ENCODE peak calls at places on chromosomes 6 and 20, in five cellular contexts. Z, P, X, E and W are unnamed samples. For H3K36me3 and H3K4me1, the result is how much of the 10 kb centered on the place peaks cover.

GRCh38 chr6:161272600-161273355 is 1.1 kb downstream of the AGPAT4 start:
- DNase-seq in Z (no peak), P (no peak), X (no peak), E (peak), W (no peak)

GRCh38 chr6:72616406-72617015 is 5.4 kb upstream of the KCNQ5 start:
- DNase-seq in X (no peak), P (no peak), Z (no peak), E (no peak), W (peak)

GRCh38 chr6:4931530-4932505 is 72.0 kb downstream of the RPP40 start:
- DNase-seq in E (no peak), Z (no peak), P (no peak), X (no peak), W (peak)

GRCh38 chr20:2767768-2768631 is 32.4 kb downstream of the CPXM1 start:
- DNase-seq in Z (no peak), E (no peak), P (peak), X (no peak), W (no peak)

GRCh38 chr20:63964412-63964811 is 5.3 kb downstream of the ZNF512B start:
- DNase-seq in E (no peak), X (peak), P (no peak), Z (peak), W (no peak)

GRCh38 chr6:41655706-41656668 is 17.7 kb downstream of the MDFI start:
- DNase-seq in Z (no peak), P (no peak), E (no peak), X (no peak), W (no peak)

GRCh38 chr6:11006060-11006459 is 38.0 kb downstream of the ELOVL2 start:
- DNase-seq in P (no peak), Z (no peak), X (no peak), E (no peak), W (no peak)

GRCh38 chr6:109292420-109292819 is 89.8 kb downstream of the CD164 start:
- DNase-seq in P (no peak), Z (peak), E (no peak), X (no peak), W (peak)

GRCh38 chr20:1472556-1473243 is 6.1 kb upstream of the NSFL1C start:
- DNase-seq in X (no peak), E (no peak), Z (no peak), P (no peak), W (peak)

GRCh38 chr6:25652007-25652515 is at the start of gene SCGN:
- DNase-seq in Z (peak), E (no peak), P (peak), X (peak), W (peak)

GRCh38 chr20:916125-916799 is at the start of gene ANGPT4:
- DNase-seq in E (no peak), Z (no peak), X (peak), P (peak), W (no peak)

GRCh38 chr6:155538708-155539107 is 83.1 kb upstream of the NOX3 start:
- DNase-seq in X (no peak), E (no peak), Z (no peak), P (no peak), W (no peak)

GRCh38 chr20:32285621-32286334 is 8.3 kb downstream of the KIF3B start:
- DNase-seq in E (no peak), X (no peak), Z (no peak), P (no peak), W (peak)

DNA sequence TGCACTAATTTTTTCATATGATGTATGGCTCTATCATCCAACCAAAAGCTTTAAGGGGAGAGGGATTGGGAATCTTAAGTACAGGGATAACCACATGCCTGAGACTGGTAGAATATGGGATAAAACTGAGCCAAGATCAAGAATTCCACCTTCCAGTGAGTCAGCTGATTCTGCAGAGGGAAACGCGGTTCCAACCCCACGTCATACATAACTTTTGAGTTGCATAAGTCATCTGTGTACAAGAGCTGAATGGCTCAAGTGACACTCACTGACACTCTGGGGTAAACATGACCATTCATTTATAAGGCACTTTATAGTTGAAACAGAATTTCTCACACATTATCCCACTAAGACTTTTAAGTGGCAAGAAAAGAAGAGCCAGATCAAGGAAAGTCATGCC is 16.4 kb downstream of the TRIM27 start:
- DNase-seq in Z (no peak), P (no peak), X (no peak), E (no peak), W (no peak)
- H3K36me3 ChIP-seq in Z (under half), P (half or more), X (under half), E (half or more), W (under half)

DNA sequence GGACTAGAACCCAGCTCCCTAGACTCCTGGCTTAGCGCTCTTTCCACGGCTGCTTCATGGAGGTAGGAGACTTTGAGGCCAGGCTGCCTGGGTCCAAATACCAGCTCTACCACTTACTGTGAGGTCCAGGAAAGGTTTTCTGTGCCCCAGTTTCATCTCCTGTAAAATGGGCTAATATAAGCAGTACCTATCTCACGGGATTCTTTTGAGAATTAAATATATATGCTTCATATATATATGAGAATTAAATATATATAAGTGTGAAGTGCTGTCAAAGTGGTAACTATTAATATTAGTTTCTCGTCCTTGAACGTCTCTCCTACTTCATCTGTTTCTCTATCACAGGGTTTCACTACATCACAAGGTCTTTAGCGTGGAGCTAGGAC is 10.2 kb upstream of the LY6G5C start:
- DNase-seq in Z (no peak), X (no peak), P (no peak), E (no peak), W (no peak)
- H3K4me3 ChIP-seq in Z (no peak), X (no peak), P (no peak), E (no peak), W (no peak)

DNA sequence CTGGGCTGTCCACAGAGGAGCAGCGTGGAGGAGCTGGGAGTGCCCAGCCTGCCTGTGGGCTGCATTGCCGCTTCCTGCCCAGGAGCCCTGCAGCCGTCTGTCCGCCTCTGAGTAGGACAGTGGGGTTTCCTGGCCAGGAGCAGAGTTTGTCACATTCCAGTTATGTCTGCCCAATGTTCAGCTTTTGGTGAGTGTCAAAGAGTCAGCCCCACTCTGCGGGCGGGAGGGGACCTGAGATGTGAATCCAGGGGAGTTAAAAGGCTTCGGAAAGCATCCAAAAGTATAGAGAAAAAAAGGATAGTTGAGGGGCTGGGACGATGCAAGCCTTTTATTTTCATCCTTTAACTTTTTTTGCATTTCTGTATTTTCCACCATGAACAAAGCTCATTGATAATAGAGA is 7.2 kb upstream of the GATA5 start:
- DNase-seq in Z (no peak), E (no peak), X (no peak), P (no peak), W (no peak)
- H3K4me1 ChIP-seq in Z (under half), E (under half), X (under half), P (under half), W (under half)

GRCh38 chr6:107532707-107533106 is 42.8 kb downstream of the SOBP start:
- DNase-seq in X (no peak), Z (peak), P (no peak), E (no peak), W (no peak)
- H3K36me3 ChIP-seq in X (under half), Z (under half), P (under half), E (under half), W (under half)

GRCh38 chr6:158665332-158665731 is 15.5 kb downstream of the SYTL3 start:
- DNase-seq in X (no peak), Z (no peak), E (no peak), P (no peak), W (no peak)

GRCh38 chr6:158661156-158661555 is 11.3 kb downstream of the SYTL3 start:
- DNase-seq in P (no peak), E (no peak), Z (no peak), X (no peak), W (no peak)

GRCh38 chr6:158660331-158660730 is 10.5 kb downstream of the SYTL3 start:
- DNase-seq in Z (no peak), X (no peak), P (no peak), E (no peak), W (peak)

GRCh38 chr6:158663465-158664167 is 13.8 kb downstream of the SYTL3 start:
- DNase-seq in X (no peak), P (no peak), E (no peak), Z (no peak), W (no peak)

DNA sequence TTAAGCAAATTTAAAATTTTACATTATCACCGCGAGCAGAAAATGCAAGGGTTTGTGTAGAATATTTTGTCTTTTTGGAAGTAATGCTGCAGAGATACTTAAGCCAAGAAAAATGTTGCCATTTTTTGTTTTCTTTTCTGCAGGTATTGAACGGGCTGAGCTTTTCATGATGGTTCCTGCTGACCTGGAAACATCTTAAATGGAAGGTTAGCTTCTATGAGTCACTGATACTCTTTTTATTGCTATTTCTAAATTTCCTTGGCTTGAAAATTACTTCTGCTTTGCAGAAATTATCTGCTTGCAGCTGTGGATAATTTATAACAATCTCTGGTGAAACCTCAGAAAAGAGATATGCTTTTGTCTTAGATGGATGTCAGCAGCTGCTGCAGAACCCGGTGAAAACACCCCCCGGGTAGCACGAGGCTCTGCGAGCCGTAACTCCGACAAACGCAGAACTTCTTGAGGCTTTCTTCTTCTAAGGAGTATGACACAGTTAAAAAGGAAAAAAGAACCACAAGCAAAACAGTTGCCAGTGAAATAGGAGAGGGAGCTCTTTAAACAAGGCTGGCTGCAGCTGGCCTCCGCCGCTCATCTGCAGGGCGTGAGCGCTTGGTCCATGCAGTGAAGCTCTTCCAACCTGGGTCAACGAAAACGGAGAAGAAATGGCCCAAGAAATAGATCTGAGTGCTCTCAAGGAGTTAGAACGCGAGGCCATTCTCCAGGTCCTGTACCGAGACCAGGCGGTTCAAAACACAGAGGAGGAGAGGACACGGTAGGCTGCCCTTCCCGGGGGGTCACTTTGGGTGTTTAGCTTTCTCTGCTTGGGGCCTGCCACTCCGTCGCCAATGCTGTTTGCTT is 13.0 kb downstream of the SYTL3 start:
- DNase-seq in P (no peak), Z (peak), E (no peak), X (no peak), W (no peak)
- H3K4me3 ChIP-seq in P (no peak), Z (peak), E (no peak), X (peak), W (no peak)

DNA sequence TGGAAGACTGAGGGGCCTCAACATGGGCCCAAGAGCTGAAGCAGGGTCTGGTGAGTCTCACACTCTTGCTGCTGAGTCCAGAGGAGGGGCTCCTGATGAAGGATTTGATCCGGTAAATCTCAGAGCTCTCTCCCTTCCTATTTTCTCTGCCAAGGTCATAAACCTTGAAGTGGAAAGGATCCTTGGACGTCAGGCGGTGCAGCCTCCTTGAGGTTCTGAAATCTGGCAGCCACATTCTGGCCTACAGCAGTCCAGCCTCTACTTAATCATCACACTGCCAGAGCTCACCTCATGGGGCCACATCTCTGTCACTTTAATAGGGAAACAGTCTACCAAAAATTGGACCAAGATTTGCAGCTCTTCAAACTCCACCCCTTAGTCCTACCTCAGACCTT is 24.0 kb downstream of the ACSS1 start:
- DNase-seq in E (no peak), Z (no peak), P (no peak), X (no peak), W (no peak)
- H3K4me1 ChIP-seq in E (under half), Z (half or more), P (under half), X (under half), W (under half)

DNA sequence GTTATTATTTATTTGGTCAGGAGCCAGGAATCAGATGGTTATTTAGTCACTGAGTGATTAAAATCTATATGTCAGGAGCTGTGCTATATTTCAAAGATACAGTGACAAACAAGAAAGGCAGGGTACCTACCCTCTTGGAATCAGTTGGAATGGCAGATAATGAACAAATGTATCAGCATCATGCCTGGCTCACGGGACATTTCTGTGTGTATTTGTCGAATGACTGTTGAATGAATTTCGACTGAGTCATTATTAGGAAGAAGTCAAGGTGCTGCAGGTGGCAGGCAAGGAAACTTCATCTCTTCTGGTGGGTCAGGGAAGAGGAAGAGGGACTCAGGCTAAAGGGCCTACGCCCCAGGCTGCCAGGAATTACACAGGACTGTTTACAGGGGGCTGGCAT is 13.6 kb downstream of the PKIG start:
- DNase-seq in P (no peak), Z (no peak), X (no peak), E (no peak), W (no peak)
- H3K36me3 ChIP-seq in P (under half), Z (under half), X (under half), E (under half), W (under half)

DNA sequence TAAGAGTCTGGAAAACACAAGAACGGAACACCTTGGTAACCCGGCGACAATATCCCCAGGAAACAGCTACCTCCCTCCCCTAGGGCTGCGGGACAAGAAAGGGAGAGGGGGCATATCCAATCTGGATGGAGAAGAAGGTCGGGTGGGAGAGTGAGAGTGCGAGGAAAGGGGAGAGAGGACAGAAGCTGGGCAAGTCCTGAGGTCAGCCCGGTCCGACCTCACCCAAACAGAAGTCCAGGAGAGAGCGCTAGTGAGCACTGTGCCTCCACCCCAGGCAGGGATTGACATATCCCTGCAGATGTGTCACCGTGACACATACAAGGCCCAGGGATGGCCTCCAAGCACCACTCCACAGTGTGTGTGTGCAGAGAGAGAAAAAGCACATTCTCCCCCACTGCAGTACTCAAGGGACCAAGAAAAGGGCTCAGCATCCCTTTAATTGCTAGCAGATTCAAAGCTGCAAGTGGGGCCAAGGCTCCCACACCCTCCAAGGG is 3.3 kb downstream of the PXDC1 start:
- DNase-seq in Z (peak), P (no peak), X (no peak), E (peak), W (peak)
- H3K4me3 ChIP-seq in Z (peak), P (peak), X (no peak), E (no peak), W (no peak)

GRCh38 chr6:52553719-52554118 is 23.1 kb downstream of the TRAM2 start:
- DNase-seq in Z (no peak), X (no peak), E (no peak), P (no peak), W (no peak)
- H3K4me1 ChIP-seq in Z (under half), X (under half), E (under half), P (under half), W (under half)

DNA sequence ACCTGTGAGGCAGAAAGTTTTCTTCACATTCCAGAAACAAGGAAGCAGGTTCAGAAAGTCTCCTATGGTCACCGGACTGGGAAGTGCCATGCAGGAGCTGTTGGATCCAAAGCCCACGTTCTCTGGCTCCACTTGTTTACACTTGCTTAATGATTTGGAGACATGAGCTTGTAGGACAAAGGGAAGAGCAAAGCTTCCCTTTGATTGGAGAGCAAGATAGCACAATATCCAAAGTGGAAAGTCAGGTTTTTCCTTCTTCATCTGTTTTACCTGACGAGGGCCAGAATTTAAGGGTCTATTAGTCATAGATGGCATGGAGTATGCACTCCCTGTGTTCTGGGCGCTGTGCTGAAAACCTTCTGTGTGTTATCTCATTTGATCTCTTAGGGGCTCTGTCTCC is 81.2 kb downstream of the PDE7B start:
- DNase-seq in E (no peak), Z (no peak), X (no peak), P (no peak), W (no peak)
- H3K36me3 ChIP-seq in E (under half), Z (under half), X (under half), P (under half), W (under half)